ENCODE peak calls at places on chromosomes 1 and 21, in six cellular contexts. Q is iris pigment epithelial cell, A is endodermal cell, D is GM03348, K is lower leg skin, E is HT1080. V is an unnamed sample.

GRCh38 chr1:906532-907420 is 16.9 kb upstream of the SAMD11 start:
- DNase-seq in A (peak), D (peak), Q (peak), E (peak), K (no peak), V (peak)

GRCh38 chr1:218584418-218585155 is 239.5 kb downstream of the TGFB2 start:
- DNase-seq in D (no peak), K (no peak), E (peak), A (no peak), Q (peak), V (no peak)

GRCh38 chr1:156897078-156897825 is 3.7 kb downstream of the PEAR1 start:
- DNase-seq in K (no peak), D (peak), A (peak), Q (peak), E (peak), V (no peak)

GRCh38 chr1:82790556-82790955 is 989.8 kb downstream of the ADGRL2 start:
- DNase-seq in Q (no peak), E (no peak), K (no peak), D (no peak), A (no peak), V (no peak)

GRCh38 chr1:156103521-156103947 is 11.0 kb upstream of the LMNA start:
- DNase-seq in Q (no peak), D (peak), A (peak), E (peak), K (no peak), V (no peak)

GRCh38 chr1:32898958-32899357 is 2.2 kb downstream of the TMEM54 start:
- DNase-seq in K (no peak), A (no peak), Q (no peak), D (no peak), E (no peak), V (no peak)

GRCh38 chr1:39540504-39541031 is 36.0 kb downstream of the PABPC4 start:
- DNase-seq in D (no peak), A (no peak), K (peak), Q (peak), E (no peak), V (no peak)

GRCh38 chr1:24743404-24744211 is 1.6 kb upstream of the CLIC4 start:
- DNase-seq in E (no peak), Q (peak), D (peak), A (peak), K (no peak), V (no peak)

GRCh38 chr1:192274588-192274987 is 42.2 kb upstream of the RGS21 start:
- DNase-seq in K (no peak), D (no peak), E (no peak), A (no peak), Q (no peak), V (no peak)

GRCh38 chr1:59292557-59292956 is 4.3 kb upstream of the FGGY start:
- DNase-seq in K (peak), Q (peak), E (peak), D (peak), A (no peak), V (no peak)

GRCh38 chr1:46721204-46721603 is 2.3 kb upstream of the EFCAB14 start:
- DNase-seq in Q (no peak), K (no peak), E (no peak), D (no peak), A (no peak), V (no peak)

GRCh38 chr1:40831001-40831732 is 31.0 kb downstream of the CITED4 start:
- DNase-seq in K (no peak), E (no peak), D (no peak), Q (no peak), A (no peak), V (no peak)

GRCh38 chr1:202934755-202935154 is 7.7 kb upstream of the KLHL12 start:
- DNase-seq in K (no peak), A (no peak), Q (no peak), E (no peak), D (no peak), V (no peak)

GRCh38 chr1:52343982-52344381 is 22.0 kb downstream of the CC2D1B start:
- DNase-seq in D (no peak), A (no peak), E (no peak), K (no peak), Q (no peak), V (no peak)

GRCh38 chr21:45361033-45361997 is 43.6 kb upstream of the COL18A1 start:
- DNase-seq in A (peak), K (no peak), Q (no peak), D (no peak), E (no peak), V (no peak)

GRCh38 chr1:40977721-40978120 is 1.8 kb upstream of the CTPS1 start:
- DNase-seq in D (peak), Q (no peak), E (no peak), K (no peak), A (no peak), V (no peak)

GRCh38 chr1:66416295-66416694 is 117.7 kb upstream of the SGIP1 start:
- DNase-seq in D (no peak), A (no peak), E (no peak), Q (peak), K (no peak), V (no peak)

GRCh38 chr1:99481391-99481996 is 164.4 kb upstream of the PALMD start:
- DNase-seq in A (peak), E (peak), Q (peak), K (peak), D (peak), V (peak)

GRCh38 chr1:93093332-93094006 is 14.4 kb downstream of the MTF2 start:
- DNase-seq in D (no peak), Q (no peak), K (no peak), E (no peak), A (no peak), V (no peak)

GRCh38 chr1:156936191-156936590 is 15.8 kb downstream of the LRRC71 start:
- DNase-seq in K (no peak), D (no peak), E (no peak), A (no peak), Q (no peak), V (no peak)

GRCh38 chr1:8562881-8563865 is 245.3 kb downstream of the SLC45A1 start:
- DNase-seq in K (no peak), A (peak), E (no peak), Q (peak), D (peak), V (no peak)

GRCh38 chr1:20538227-20538626 is 14.1 kb upstream of the FAM43B start:
- DNase-seq in K (no peak), A (no peak), E (no peak), Q (no peak), D (no peak), V (no peak)

GRCh38 chr1:89451011-89451410 is 73.6 kb upstream of the LRRC8B start:
- DNase-seq in E (peak), A (no peak), Q (peak), K (no peak), D (peak), V (no peak)

GRCh38 chr1:229641306-229641705 is 15.3 kb downstream of the URB2 start:
- DNase-seq in D (no peak), Q (no peak), E (no peak), A (no peak), K (no peak), V (no peak)

GRCh38 chr1:247681288-247681897 is 1.9 kb upstream of the OR13G1 start:
- DNase-seq in K (peak), E (peak), A (peak), D (peak), Q (peak), V (peak)

GRCh38 chr1:19312782-19313635 is 883 bp downstream of the SLC66A1 start:
- DNase-seq in A (no peak), Q (no peak), E (no peak), D (no peak), K (no peak), V (no peak)

GRCh38 chr1:105608713-105609112 is 1447.8 kb upstream of the PRMT6 start:
- DNase-seq in A (no peak), K (no peak), D (peak), Q (no peak), E (peak), V (peak)

GRCh38 chr1:53527368-53527767 is 68.2 kb downstream of the DMRTB1 start:
- DNase-seq in A (no peak), K (no peak), Q (no peak), E (no peak), D (no peak), V (no peak)

GRCh38 chr1:39892611-39893595 is 8.8 kb downstream of the MYCL start:
- DNase-seq in E (peak), D (peak), Q (peak), K (no peak), A (peak), V (no peak)

GRCh38 chr1:173355281-173356031 is 121.7 kb upstream of the PRDX6 start:
- DNase-seq in K (no peak), E (no peak), Q (peak), A (no peak), D (no peak), V (no peak)

GRCh38 chr1:2133879-2134215 is 60.7 kb downstream of the FAAP20 start:
- DNase-seq in Q (no peak), A (no peak), K (no peak), D (no peak), E (no peak), V (no peak)

GRCh38 chr21:43912910-43913309 is 47.9 kb downstream of the AGPAT3 start:
- DNase-seq in Q (no peak), D (no peak), E (no peak), A (no peak), K (no peak), V (no peak)

GRCh38 chr1:196410768-196411167 is 197.5 kb downstream of the KCNT2 start:
- DNase-seq in K (no peak), E (no peak), D (no peak), A (no peak), Q (no peak), V (no peak)

GRCh38 chr1:231493421-231494185 is 34.9 kb upstream of the TSNAX start:
- DNase-seq in Q (peak), K (no peak), A (no peak), E (peak), D (no peak), V (no peak)

GRCh38 chr1:36034692-36035091 is 49.2 kb upstream of the TEKT2 start:
- DNase-seq in E (peak), K (no peak), D (peak), Q (peak), A (no peak), V (no peak)

GRCh38 chr1:14924012-14924452 is 229.5 kb upstream of the TMEM51 start:
- DNase-seq in A (peak), K (no peak), Q (peak), E (no peak), D (peak), V (no peak)

GRCh38 chr1:29365906-29366670 is 129.8 kb downstream of the PTPRU start:
- DNase-seq in E (no peak), D (no peak), Q (no peak), K (no peak), A (peak), V (no peak)

GRCh38 chr21:44892536-44893277 is 19.2 kb upstream of the PTTG1IP start:
- DNase-seq in A (peak), D (peak), E (peak), K (no peak), Q (peak), V (peak)

GRCh38 chr1:43533615-43534014 is 2.9 kb downstream of the PTPRF start:
- DNase-seq in A (no peak), K (no peak), Q (no peak), E (no peak), D (no peak), V (no peak)

GRCh38 chr1:211695135-211695816 is 19.9 kb upstream of the NEK2 start:
- DNase-seq in D (no peak), E (no peak), K (no peak), A (peak), Q (no peak), V (peak)